ENCODE peak calls at places on chromosomes 2 and 18, in four cellular contexts. F, J, A and Y are unnamed samples.

GRCh38 chr18:51009071-51009470 is 20.9 kb upstream of the SMAD4 start:
- DNase-seq in F (no peak), J (no peak), A (no peak), Y (no peak)

GRCh38 chr18:34595673-34596072 is 114.4 kb upstream of the DTNA start:
- DNase-seq in J (peak), A (no peak), F (no peak), Y (peak)

GRCh38 chr2:29082804-29083495 is 8.6 kb upstream of the PCARE start:
- DNase-seq in A (peak), F (no peak), J (no peak), Y (no peak)

GRCh38 chr2:118657451-118657850 is 190.0 kb downstream of the EN1 start:
- DNase-seq in F (no peak), A (no peak), J (no peak), Y (no peak)

GRCh38 chr18:48782381-48782841 is 168.4 kb downstream of the SMAD7 start:
- DNase-seq in J (no peak), A (no peak), F (no peak), Y (no peak)

GRCh38 chr2:241853651-241854341 is 4.9 kb downstream of the PDCD1 start:
- DNase-seq in A (no peak), F (peak), J (no peak), Y (no peak)

GRCh38 chr2:126876631-126877030 is 22.1 kb upstream of the TEX51 start:
- DNase-seq in A (no peak), J (no peak), F (no peak), Y (no peak)

GRCh38 chr2:120373424-120373823 is 27.5 kb downstream of the INHBB start:
- DNase-seq in A (peak), F (no peak), J (no peak), Y (no peak)

GRCh38 chr18:55185391-55185790 is 226.1 kb upstream of the CCDC68 start:
- DNase-seq in A (no peak), J (no peak), F (no peak), Y (no peak)

GRCh38 chr2:42128731-42129486 is 40.2 kb upstream of the EML4 start:
- DNase-seq in F (no peak), A (no peak), J (no peak), Y (no peak)

GRCh38 chr2:231306791-231307440 is 88.6 kb upstream of the B3GNT7 start:
- DNase-seq in J (no peak), A (peak), F (no peak), Y (no peak)

GRCh38 chr2:240603846-240604245 is 17.3 kb downstream of the CAPN10 start:
- DNase-seq in J (no peak), F (no peak), A (no peak), Y (no peak)

GRCh38 chr2:240605867-240606743 is 19.2 kb upstream of the GPR35 start:
- DNase-seq in F (no peak), A (no peak), J (no peak), Y (no peak)

GRCh38 chr2:240604939-240605716 is 18.6 kb downstream of the CAPN10 start:
- DNase-seq in J (no peak), A (no peak), F (no peak), Y (peak)

GRCh38 chr2:240603081-240603835 is 16.7 kb downstream of the CAPN10 start:
- DNase-seq in F (no peak), A (no peak), J (no peak), Y (no peak)

GRCh38 chr2:240604291-240604938 is 17.9 kb downstream of the CAPN10 start:
- DNase-seq in F (peak), J (peak), A (no peak), Y (peak)
- TF ChIP-seq HDAC2 in F (peak), J (no peak), A (no peak), Y (peak)

DNA sequence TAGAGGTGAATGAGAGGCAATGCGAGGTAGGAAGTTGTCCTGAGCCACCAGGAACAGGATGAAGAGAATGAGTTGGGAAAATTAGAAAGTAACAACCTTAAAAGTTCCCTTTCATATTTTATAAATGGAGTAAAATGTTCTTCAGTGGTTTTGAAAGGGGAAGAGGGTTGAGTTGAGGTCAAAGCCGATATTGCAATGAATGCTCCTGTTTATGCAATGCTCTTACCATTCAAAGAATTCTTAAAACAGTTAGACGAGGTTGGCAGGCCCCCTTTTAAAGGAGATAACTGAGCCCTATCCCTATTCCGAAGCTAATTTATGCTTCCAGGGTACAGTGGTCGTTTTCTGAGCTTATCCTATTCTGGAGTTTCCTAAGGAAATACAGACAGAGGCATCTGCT is 2110.3 kb upstream of the CELF4 start:
- DNase-seq in F (no peak), J (no peak), A (no peak), Y (no peak)
- TF ChIP-seq PHF8 in F (no peak), J (no peak), A (no peak), Y (no peak)

GRCh38 chr2:157233506-157233905 is 24.0 kb upstream of the GALNT5 start:
- DNase-seq in J (no peak), A (no peak), F (no peak), Y (no peak)
- TF ChIP-seq HDAC2 in J (no peak), A (no peak), F (no peak), Y (no peak)

GRCh38 chr2:234611209-234611608 is 114.3 kb upstream of the ARL4C start:
- DNase-seq in F (peak), A (no peak), J (peak), Y (peak)
- TF ChIP-seq PHF8 in F (no peak), A (no peak), J (no peak), Y (no peak)

GRCh38 chr18:44594779-44595467 is 85.8 kb upstream of the SETBP1 start:
- DNase-seq in F (no peak), J (no peak), A (no peak), Y (no peak)
- TF ChIP-seq HDAC2 in F (no peak), J (no peak), A (no peak), Y (no peak)

DNA sequence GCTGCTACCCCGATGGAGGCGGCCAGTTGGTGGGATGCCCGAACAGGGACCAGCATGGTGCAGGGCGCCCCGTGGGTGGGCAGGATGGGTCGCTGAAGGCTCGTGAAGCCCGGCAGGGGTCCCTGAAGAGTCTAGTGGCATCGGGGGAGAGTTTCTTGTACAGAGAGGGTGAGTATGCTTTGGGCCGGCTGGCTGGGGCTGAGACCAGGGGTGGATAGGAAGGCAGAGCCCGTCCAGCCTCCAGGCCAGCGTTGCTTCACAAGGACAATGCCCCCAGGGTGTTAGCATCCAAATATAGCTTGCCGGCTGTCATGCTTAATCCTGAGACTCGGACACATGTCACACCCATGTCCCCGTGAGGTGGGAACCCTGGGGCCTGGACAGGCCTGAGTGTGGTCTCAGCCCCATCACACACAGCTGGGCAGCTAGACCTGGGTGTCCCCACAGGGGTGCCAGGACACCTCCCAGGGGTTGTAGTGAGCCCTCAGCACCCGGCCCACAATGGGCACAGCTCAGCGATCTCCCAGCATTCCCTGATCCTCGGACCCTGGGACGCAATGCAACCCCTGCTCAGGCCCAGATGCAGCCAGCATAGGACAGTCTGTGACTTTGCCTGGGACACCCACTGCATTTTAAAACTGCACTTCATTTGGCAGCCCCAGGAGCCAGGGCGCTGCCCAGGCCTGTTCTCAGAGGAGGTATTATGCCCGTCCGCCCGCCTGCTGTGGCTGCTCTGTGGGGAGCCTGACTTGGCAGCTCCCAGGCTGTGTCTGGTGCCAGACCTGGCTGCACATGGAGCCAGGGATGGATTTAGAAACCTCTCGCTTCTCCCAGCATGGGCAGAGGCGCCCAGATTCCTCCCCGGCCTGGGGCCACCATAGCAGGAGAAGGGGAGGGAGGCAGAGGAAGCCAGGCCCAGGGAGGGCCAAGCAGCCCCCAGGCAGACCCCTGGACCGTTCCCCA is 36.4 kb downstream of the RAMP1 start:
- DNase-seq in J (no peak), A (no peak), F (no peak), Y (no peak)
- TF ChIP-seq PHF8 in J (no peak), A (no peak), F (no peak), Y (no peak)